ENCODE peak calls at places on chromosomes 3 and 15, in seven cellular contexts. H is dorsolateral prefrontal cortex, W is right atrium auricular region, L is upper lobe of right lung, S is transverse colon, Z is Calu3, R is Panc1. E is an unnamed sample.

GRCh38 chr3:52524752-52525661 is 8.7 kb downstream of the NT5DC2 start:
- DNase-seq in H (no peak), W (no peak), L (peak), S (no peak), Z (no peak), R (no peak), E (peak)

GRCh38 chr3:8239718-8240698 is 261.6 kb upstream of the LMCD1 start:
- DNase-seq in H (no peak), W (no peak), L (no peak), S (peak), Z (peak), R (peak), E (no peak)

GRCh38 chr3:96863129-96863740 is 48.8 kb downstream of the EPHA6 start:
- DNase-seq in H (peak), W (no peak), L (no peak), S (peak), Z (peak), R (peak), E (no peak)

GRCh38 chr15:47384316-47384715 is 333.0 kb upstream of the SEMA6D start:
- DNase-seq in H (no peak), W (peak), L (no peak), S (no peak), Z (no peak), R (no peak), E (no peak)

GRCh38 chr3:49530231-49530630 is 24.0 kb upstream of the BSN start:
- DNase-seq in H (no peak), W (no peak), L (no peak), S (no peak), Z (no peak), R (no peak), E (no peak)

GRCh38 chr3:50442940-50443579 is 60.4 kb downstream of the CACNA2D2 start:
- DNase-seq in H (peak), W (no peak), L (peak), S (peak), Z (no peak), R (no peak), E (no peak)

GRCh38 chr3:136380530-136380929 is 130.4 kb downstream of the PCCB start:
- DNase-seq in H (no peak), W (no peak), L (no peak), S (no peak), Z (no peak), R (no peak), E (no peak)

GRCh38 chr3:64009528-64009927 is 13.8 kb downstream of the PSMD6 start:
- DNase-seq in H (no peak), W (no peak), L (no peak), S (no peak), Z (no peak), R (no peak), E (no peak)

GRCh38 chr3:49636883-49637609 is 37.1 kb upstream of the APEH start:
- DNase-seq in H (no peak), W (no peak), L (no peak), S (no peak), Z (no peak), R (no peak), E (no peak)

GRCh38 chr15:31379042-31379441 is 52.4 kb downstream of the KLF13 start:
- DNase-seq in H (no peak), W (no peak), L (no peak), S (no peak), Z (no peak), R (no peak), E (no peak)

GRCh38 chr15:67066041-67067021 is 929 bp downstream of the SMAD3 start:
- DNase-seq in H (no peak), W (no peak), L (no peak), S (no peak), Z (peak), R (no peak), E (no peak)

GRCh38 chr3:111926266-111926676 is 52.6 kb upstream of the ABHD10 start:
- DNase-seq in H (no peak), W (no peak), L (no peak), S (no peak), Z (no peak), R (no peak), E (no peak)

GRCh38 chr3:127791221-127791913 is 30.9 kb downstream of the MGLL start:
- DNase-seq in H (no peak), W (no peak), L (no peak), S (peak), Z (peak), R (no peak), E (no peak)

GRCh38 chr3:51967384-51968174 is at the start of gene PCBP4:
- DNase-seq in H (peak), W (peak), L (peak), S (peak), Z (peak), R (no peak), E (no peak)

GRCh38 chr15:90648137-90649070 is 68.7 kb upstream of the BLM start:
- DNase-seq in H (peak), W (peak), L (peak), S (peak), Z (peak), R (no peak), E (no peak)
- TF ChIP-seq CTCF in H (peak), W (peak), L (peak), S (peak), Z (peak), R (peak), E (peak)

DNA sequence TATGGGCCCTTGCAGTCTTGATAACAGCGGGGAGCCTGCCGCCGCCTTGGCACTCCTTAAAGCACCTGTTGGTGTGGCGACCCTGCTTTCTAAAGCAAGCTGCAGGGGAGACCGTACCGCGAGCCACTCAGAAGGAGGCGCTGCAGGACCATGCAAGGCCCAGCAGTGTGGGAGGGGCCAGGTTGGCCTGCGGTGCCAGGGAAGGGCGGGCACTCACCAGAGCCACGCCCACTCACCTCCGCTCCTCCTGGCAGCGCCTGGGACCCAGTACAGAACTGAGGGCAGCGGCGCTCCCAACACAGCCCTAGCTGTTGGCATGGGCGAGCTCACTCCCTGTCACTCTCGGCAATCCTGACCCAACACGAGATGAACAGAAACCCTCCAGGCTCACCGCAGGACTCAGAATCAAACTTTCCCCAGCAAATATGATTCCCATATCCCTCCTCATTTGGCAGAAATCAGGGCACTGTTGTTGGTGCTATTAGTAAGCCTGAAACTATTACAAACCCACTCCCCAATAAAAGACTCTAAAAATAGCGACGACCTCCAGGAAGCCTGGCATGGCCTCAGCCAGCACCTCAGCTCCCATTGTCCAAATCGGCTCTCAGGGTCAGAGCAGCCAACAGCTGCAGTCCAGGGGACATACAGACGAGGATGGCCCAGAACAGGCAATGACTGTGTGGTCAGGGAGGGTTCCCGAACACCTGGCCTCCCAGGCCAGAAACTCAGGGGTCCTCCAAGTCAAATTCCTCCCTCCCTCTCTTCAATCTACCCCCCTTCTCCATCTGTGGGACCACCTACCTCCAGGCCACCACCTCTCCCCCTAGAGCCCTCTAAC is 77.2 kb downstream of the TBC1D2B start:
- DNase-seq in H (no peak), W (no peak), L (peak), S (peak), Z (peak), R (no peak), E (no peak)
- TF ChIP-seq CTCF in H (peak), W (peak), L (peak), S (peak), Z (peak), R (no peak), E (peak)

GRCh38 chr15:73584699-73585420 is 48.3 kb downstream of the NPTN start:
- DNase-seq in H (no peak), W (no peak), L (no peak), S (no peak), Z (no peak), R (no peak), E (no peak)

GRCh38 chr15:73578036-73578435 is 55.2 kb downstream of the NPTN start:
- DNase-seq in H (no peak), W (no peak), L (no peak), S (peak), Z (no peak), R (no peak), E (no peak)

GRCh38 chr15:73583568-73583967 is 49.6 kb downstream of the NPTN start:
- DNase-seq in H (no peak), W (no peak), L (no peak), S (no peak), Z (no peak), R (no peak), E (no peak)

GRCh38 chr15:73586006-73586654 is 47.1 kb downstream of the NPTN start:
- DNase-seq in H (no peak), W (no peak), L (no peak), S (no peak), Z (no peak), R (no peak), E (no peak)

DNA sequence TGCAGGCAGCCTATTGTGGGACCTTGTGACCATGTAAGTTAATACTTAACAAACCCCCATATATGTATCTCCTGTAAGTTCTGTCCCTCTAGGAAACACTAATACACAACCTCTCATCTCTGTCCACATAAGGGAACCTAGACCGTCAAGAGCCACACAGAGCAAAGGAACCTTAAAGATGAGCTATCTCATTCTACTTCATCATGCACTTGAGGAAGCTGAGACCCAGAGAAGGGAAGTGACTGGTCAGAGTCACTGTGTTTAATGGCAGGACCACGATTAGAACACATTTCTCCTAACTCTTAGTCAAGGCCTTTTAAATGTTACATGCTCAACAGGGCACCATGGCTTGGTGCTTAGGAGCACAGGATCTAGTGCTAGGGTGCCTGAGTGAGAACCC is 50.2 kb downstream of the NPTN start:
- DNase-seq in H (no peak), W (no peak), L (no peak), S (no peak), Z (no peak), R (no peak), E (no peak)
- TF ChIP-seq CTCF in H (no peak), W (no peak), L (no peak), S (no peak), Z (no peak), R (no peak), E (no peak)

DNA sequence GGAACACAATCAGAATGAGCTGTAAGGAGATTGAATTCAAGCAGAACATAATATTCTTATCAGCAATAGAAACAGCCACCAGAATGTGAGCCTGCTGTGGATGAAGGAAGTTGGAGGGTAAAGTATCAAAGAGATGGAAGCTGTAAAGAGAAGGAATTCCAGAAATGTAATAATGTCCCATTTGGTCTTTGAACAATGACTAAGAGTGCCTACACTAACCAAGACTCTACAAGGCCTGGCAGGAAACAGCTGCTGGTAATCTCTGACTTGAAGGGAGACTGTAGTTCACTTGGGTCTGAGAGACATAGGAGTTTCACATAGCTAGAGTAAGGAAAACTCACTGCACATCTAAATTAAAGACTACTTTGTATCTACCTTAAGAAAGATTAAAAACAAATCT is 1176.0 kb upstream of the ALCAM start:
- DNase-seq in H (no peak), W (no peak), L (no peak), S (no peak), Z (no peak), R (no peak), E (no peak)
- TF ChIP-seq CTCF in H (no peak), W (no peak), L (no peak), S (no peak), Z (no peak), R (no peak), E (no peak)

GRCh38 chr3:57755368-57756021 is 614 bp upstream of the SLMAP start:
- DNase-seq in H (peak), W (no peak), L (no peak), S (peak), Z (peak), R (no peak), E (no peak)
- TF ChIP-seq CTCF in H (no peak), W (no peak), L (peak), S (peak), Z (no peak), R (no peak), E (peak)

E was measured in chondrocyte.